ENCODE peak calls at places on chromosomes 3 and 15, in six cellular contexts. One of them, this sample, is unnamed.

GRCh38 chr15:70535955-70536338 is 227.4 kb downstream of the UACA start:
- DNase-seq in GM12891: no peak
- DNase-seq in A549: no peak
- DNase-seq in body of pancreas: no peak
- DNase-seq in breast epithelium: no peak
- DNase-seq in stomach: no peak
- DNase-seq in this sample: no peak

GRCh38 chr3:104584702-104585101 is 782.0 kb upstream of the ALCAM start:
- DNase-seq in GM12891: no peak
- DNase-seq in A549: peak
- DNase-seq in body of pancreas: no peak
- DNase-seq in breast epithelium: no peak
- DNase-seq in stomach: no peak
- DNase-seq in this sample: no peak

GRCh38 chr15:101323793-101324505 is 28.9 kb upstream of the SNRPA1 start:
- DNase-seq in GM12891: no peak
- DNase-seq in A549: no peak
- DNase-seq in body of pancreas: no peak
- DNase-seq in breast epithelium: no peak
- DNase-seq in stomach: no peak
- DNase-seq in this sample: no peak

GRCh38 chr3:30299674-30300423 is 306.6 kb upstream of the TGFBR2 start:
- DNase-seq in GM12891: no peak
- DNase-seq in A549: no peak
- DNase-seq in body of pancreas: no peak
- DNase-seq in breast epithelium: no peak
- DNase-seq in stomach: no peak
- DNase-seq in this sample: no peak

GRCh38 chr15:25849431-25849921 is 13.7 kb downstream of the ATP10A start:
- DNase-seq in GM12891: no peak
- DNase-seq in A549: peak
- DNase-seq in body of pancreas: no peak
- DNase-seq in breast epithelium: peak
- DNase-seq in stomach: no peak
- DNase-seq in this sample: no peak

GRCh38 chr3:32392530-32393302 is 1.1 kb downstream of the CMTM7 start:
- DNase-seq in GM12891: no peak
- DNase-seq in A549: peak
- DNase-seq in body of pancreas: peak
- DNase-seq in breast epithelium: peak
- DNase-seq in stomach: peak
- DNase-seq in this sample: peak

GRCh38 chr3:151008699-151009098 is 36.2 kb upstream of the CLRN1 start:
- DNase-seq in GM12891: no peak
- DNase-seq in A549: peak
- DNase-seq in body of pancreas: no peak
- DNase-seq in breast epithelium: no peak
- DNase-seq in stomach: no peak
- DNase-seq in this sample: no peak

GRCh38 chr3:72554689-72555088 is 293.6 kb downstream of the SHQ1 start:
- DNase-seq in GM12891: no peak
- DNase-seq in A549: no peak
- DNase-seq in body of pancreas: no peak
- DNase-seq in breast epithelium: no peak
- DNase-seq in stomach: no peak
- DNase-seq in this sample: no peak

GRCh38 chr15:59846100-59846499 is 157.0 kb upstream of the BNIP2 start:
- DNase-seq in GM12891: no peak
- DNase-seq in A549: no peak
- DNase-seq in body of pancreas: no peak
- DNase-seq in breast epithelium: no peak
- DNase-seq in stomach: no peak
- DNase-seq in this sample: no peak

GRCh38 chr3:126348308-126348920 is 8.8 kb downstream of the KLF15 start:
- DNase-seq in GM12891: no peak
- DNase-seq in A549: peak
- DNase-seq in body of pancreas: no peak
- DNase-seq in breast epithelium: no peak
- DNase-seq in stomach: no peak
- DNase-seq in this sample: no peak

GRCh38 chr15:73856458-73857192 is 16.7 kb upstream of the TBC1D21 start:
- DNase-seq in GM12891: no peak
- DNase-seq in A549: no peak
- DNase-seq in body of pancreas: peak
- DNase-seq in breast epithelium: peak
- DNase-seq in stomach: peak
- DNase-seq in this sample: no peak

DNA sequence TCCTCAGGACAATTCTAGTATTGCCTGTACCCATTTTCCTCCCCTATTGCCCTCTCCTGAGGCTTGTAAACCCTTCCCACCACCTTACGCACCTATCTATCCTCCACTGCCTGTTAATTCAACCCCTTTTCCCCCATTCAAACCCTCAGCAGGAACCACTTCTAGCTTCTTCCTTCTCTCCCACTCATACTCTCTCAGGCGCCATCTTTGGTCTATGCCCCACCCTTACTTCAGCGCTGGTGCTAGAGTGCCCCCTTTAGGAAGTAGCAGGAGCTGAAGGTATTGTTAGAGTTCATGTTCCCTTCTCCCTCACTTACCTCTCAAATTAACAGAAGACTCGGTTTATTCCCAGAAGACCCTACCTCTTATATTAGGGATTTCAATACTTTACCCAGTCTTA is 121.8 kb upstream of the NLGN1 start:
- DNase-seq in GM12891: no peak
- DNase-seq in A549: peak
- DNase-seq in body of pancreas: no peak
- DNase-seq in breast epithelium: no peak
- DNase-seq in stomach: no peak
- DNase-seq in this sample: no peak
- TF ChIP-seq POLR2A in GM12891: no peak
- TF ChIP-seq POLR2A in A549: no peak
- TF ChIP-seq POLR2A in body of pancreas: no peak
- TF ChIP-seq POLR2A in breast epithelium: no peak
- TF ChIP-seq POLR2A in stomach: no peak
- TF ChIP-seq POLR2A in this sample: no peak

GRCh38 chr3:20958161-20958560 is 772.2 kb upstream of the SGO1 start:
- DNase-seq in GM12891: no peak
- DNase-seq in A549: no peak
- DNase-seq in body of pancreas: no peak
- DNase-seq in breast epithelium: no peak
- DNase-seq in stomach: no peak
- DNase-seq in this sample: no peak
- TF ChIP-seq POLR2A in GM12891: no peak
- TF ChIP-seq POLR2A in A549: no peak
- TF ChIP-seq POLR2A in body of pancreas: no peak
- TF ChIP-seq POLR2A in breast epithelium: no peak
- TF ChIP-seq POLR2A in stomach: no peak
- TF ChIP-seq POLR2A in this sample: no peak

DNA sequence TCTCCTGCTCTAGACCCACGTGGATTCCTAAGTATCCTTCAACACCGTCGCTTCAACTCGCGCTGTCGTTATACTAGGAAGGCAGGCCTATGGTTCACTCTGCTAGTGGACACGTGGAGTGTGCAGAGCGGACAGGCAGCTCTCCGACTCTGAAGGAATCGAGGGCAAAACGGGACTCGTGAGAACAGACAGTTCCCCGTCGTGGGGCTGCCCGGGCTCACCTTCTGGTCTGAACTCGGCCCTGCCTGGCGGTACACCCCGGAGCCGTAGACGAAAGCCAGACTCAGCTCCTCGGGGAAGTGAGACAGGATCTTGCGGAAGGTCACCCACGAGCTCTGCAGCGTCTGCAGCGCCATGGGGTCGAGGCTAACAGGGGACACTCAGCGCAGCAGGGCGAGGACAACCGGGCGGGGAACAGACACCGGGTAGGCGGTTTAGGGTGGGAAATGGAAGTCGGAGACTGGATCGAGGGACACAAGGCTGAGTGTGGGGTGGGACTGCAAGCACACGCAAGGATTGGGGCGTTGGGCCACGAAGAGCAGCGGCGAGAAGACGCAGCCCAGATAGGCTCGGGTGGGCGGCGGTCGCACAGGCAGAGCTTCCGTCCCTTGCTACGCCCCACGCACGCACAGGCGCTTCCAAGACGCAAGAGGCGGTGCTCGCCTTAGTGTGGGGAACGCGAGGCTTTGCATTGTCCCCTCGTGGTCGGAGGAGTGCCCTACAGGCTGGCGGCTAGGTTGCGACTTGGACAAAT is at the start of gene TAMM41:
- DNase-seq in GM12891: peak
- DNase-seq in A549: peak
- DNase-seq in body of pancreas: peak
- DNase-seq in breast epithelium: peak
- DNase-seq in stomach: peak
- DNase-seq in this sample: peak
- TF ChIP-seq POLR2A in GM12891: peak
- TF ChIP-seq POLR2A in A549: peak
- TF ChIP-seq POLR2A in body of pancreas: peak
- TF ChIP-seq POLR2A in breast epithelium: peak
- TF ChIP-seq POLR2A in stomach: peak
- TF ChIP-seq POLR2A in this sample: peak

DNA sequence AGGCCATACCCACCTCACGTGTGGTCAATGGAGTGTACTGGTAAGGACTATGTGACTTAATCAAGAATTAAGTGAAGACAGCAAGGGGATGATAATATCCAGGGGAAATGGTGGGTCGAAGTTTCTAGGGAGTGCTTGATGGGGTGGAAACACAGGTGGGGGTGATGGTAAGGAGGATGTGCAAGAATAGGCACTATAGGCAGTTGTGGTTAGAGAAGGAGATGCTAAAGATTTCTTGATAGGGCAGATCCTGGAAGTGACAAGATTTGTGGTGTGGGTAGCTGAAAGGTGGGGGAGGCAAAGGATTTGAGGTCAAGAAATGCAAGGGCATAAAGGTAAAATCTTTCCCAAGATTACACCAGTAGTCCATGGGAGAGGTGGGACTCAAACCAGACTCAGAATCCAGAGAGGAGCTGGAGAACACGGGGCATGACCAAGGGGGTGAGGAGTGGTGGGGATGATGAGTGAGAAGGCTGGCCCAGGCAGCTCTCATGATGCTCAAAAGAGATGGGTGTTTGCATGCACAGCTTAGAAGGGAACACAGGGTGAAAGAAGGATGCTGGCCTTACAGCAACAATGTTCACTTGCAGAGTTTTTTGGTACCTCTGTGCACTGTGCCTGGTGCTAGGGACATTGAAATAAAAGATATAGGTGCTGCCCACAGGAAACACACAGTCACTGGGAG is 78.4 kb downstream of the CCR1 start:
- DNase-seq in GM12891: no peak
- DNase-seq in A549: no peak
- DNase-seq in body of pancreas: no peak
- DNase-seq in breast epithelium: no peak
- DNase-seq in stomach: no peak
- DNase-seq in this sample: no peak
- TF ChIP-seq POLR2A in GM12891: no peak
- TF ChIP-seq POLR2A in A549: no peak
- TF ChIP-seq POLR2A in body of pancreas: no peak
- TF ChIP-seq POLR2A in breast epithelium: no peak
- TF ChIP-seq POLR2A in stomach: no peak
- TF ChIP-seq POLR2A in this sample: no peak

GRCh38 chr3:39097716-39098472 is 9.5 kb downstream of the GORASP1 start:
- DNase-seq in GM12891: no peak
- DNase-seq in A549: no peak
- DNase-seq in body of pancreas: no peak
- DNase-seq in breast epithelium: no peak
- DNase-seq in stomach: no peak
- DNase-seq in this sample: no peak
- TF ChIP-seq POLR2A in GM12891: peak
- TF ChIP-seq POLR2A in A549: no peak
- TF ChIP-seq POLR2A in body of pancreas: no peak
- TF ChIP-seq POLR2A in breast epithelium: no peak
- TF ChIP-seq POLR2A in stomach: no peak
- TF ChIP-seq POLR2A in this sample: no peak

DNA sequence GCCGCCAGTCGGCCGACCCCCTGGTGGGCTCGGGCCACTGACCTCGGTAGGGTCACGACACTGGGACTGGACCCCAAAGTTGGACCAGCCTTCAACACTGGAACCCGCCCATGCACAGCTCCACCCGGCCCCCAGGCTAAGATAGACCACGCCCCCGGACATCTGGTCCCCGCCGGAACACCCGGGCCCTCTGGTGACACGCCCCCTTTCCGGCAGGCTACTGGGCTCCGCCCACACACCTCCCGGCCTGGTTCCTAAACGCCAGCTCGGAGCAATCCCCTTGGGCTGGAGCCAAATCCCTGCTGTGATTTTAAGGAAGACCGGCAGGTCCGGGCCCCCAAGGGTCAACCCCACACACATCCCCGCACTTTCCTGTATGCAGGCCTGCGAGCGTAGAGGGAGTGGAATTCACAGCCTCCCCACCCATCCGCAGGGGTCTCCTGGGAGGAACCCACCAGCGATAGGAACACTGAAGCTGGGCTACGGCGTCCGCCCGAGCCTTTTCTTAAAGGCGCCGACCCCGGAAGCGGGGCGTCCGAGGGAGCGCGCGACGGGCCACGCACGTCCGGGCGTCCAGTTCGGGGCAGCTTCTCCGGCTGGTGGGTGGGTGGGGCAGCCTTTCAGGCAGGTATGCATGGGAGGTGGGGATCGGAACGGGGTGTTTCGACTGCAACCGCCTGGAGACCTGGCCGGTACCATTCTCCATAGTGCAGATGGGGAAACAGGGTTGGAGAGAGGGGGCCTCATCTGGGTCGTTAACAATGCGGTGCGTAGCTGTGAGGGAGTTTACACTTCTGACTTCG is at the start of gene HEMK1:
- DNase-seq in GM12891: peak
- DNase-seq in A549: peak
- DNase-seq in body of pancreas: peak
- DNase-seq in breast epithelium: peak
- DNase-seq in stomach: peak
- DNase-seq in this sample: peak
- TF ChIP-seq POLR2A in GM12891: peak
- TF ChIP-seq POLR2A in A549: peak
- TF ChIP-seq POLR2A in body of pancreas: peak
- TF ChIP-seq POLR2A in breast epithelium: peak
- TF ChIP-seq POLR2A in stomach: no peak
- TF ChIP-seq POLR2A in this sample: peak

DNA sequence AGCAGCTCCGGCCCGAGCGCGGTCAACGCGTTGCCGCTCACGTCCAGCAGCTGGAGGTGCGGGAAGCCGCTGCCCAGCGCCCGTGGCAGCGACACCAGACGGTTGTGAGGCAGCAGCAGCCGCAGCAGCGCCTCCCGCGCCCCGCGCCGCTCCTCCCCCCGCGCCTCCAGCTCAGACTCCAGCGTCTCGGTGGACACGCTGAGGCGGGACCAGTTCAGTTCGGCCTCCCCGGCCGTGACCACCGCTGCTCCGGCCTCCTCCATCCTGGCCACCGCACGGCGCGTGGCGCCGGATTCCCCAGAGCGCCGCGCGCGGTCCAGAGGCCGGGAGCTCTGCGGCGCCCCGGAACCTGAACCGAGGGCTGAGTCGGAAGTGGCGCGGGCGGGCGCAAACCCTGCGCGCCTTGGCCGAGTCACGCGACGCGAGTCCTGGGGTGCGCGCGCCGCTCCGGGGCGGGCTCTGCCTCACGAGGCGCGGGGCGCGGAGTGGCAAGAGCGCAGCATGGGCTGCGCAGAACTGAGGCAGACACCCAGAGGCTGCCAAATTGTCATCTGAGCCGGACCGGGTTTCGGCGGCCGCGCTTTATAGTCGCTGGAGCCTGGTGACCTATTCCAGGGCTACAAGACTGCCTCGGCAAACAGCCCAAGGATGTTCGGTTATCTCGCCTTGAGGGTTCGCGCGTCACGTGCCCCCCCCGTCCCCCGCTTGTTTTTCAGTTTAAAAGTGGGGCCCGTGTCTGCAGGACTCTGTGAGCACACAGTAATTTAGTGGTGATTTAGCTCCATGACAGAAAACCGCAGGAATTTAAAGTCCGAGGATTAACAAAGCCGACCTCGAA is at the start of gene LRRC58:
- DNase-seq in GM12891: peak
- DNase-seq in A549: peak
- DNase-seq in body of pancreas: peak
- DNase-seq in breast epithelium: peak
- DNase-seq in stomach: peak
- DNase-seq in this sample: peak
- TF ChIP-seq POLR2A in GM12891: peak
- TF ChIP-seq POLR2A in A549: peak
- TF ChIP-seq POLR2A in body of pancreas: peak
- TF ChIP-seq POLR2A in breast epithelium: peak
- TF ChIP-seq POLR2A in stomach: peak
- TF ChIP-seq POLR2A in this sample: peak

This sample was measured in H54.